ENCODE peak calls at places on chromosomes 11 and 22, in six cellular contexts. O is GM23338, V is PC-9, X is fibroblast of lung, D is A549, P is H9. I is an unnamed sample.

GRCh38 chr11:84468255-84468654 is 1158.9 kb downstream of the DLG2 start:
- DNase-seq in O (no peak), V (no peak), X (no peak), D (no peak), P (no peak), I (peak; percentile 77)

GRCh38 chr11:59216654-59217640 is 4.2 kb upstream of the MPEG1 start:
- DNase-seq in O (no peak), V (peak; percentile 67), X (peak; percentile 73), D (no peak), P (no peak), I (no peak)

GRCh38 chr11:26286472-26287066 is 45.4 kb upstream of the ANO3 start:
- DNase-seq in O (peak; percentile 67), V (no peak), X (peak; percentile 60), D (no peak), P (peak; percentile 43), I (peak; percentile 87)

GRCh38 chr11:63858628-63859550 is 20.0 kb downstream of the MARK2 start:
- DNase-seq in O (no peak), V (no peak), X (peak; percentile 90), D (no peak), P (no peak), I (no peak)

GRCh38 chr11:65711785-65712632 is at the start of gene KAT5:
- DNase-seq in O (peak; percentile 100), V (peak; percentile 96), X (peak; percentile 99), D (peak; percentile 93), P (peak; percentile 99), I (peak; percentile 99)

GRCh38 chr11:2761131-2762030 is 61.6 kb upstream of the KCNQ1OT1 start:
- DNase-seq in O (no peak), V (no peak), X (no peak), D (no peak), P (peak; percentile 17), I (no peak)

GRCh38 chr22:45905924-45906865 is 70.8 kb downstream of the WNT7B start:
- DNase-seq in O (no peak), V (no peak), X (peak; percentile 51), D (no peak), P (no peak), I (peak; percentile 67)

GRCh38 chr11:71199226-71199815 is 53.1 kb downstream of the SHANK2 start:
- DNase-seq in O (no peak), V (no peak), X (no peak), D (no peak), P (no peak), I (no peak)

GRCh38 chr11:8090756-8091155 is 9.7 kb downstream of the TUB start:
- DNase-seq in O (peak; percentile 95), V (no peak), X (peak; percentile 40), D (no peak), P (peak; percentile 80), I (peak; percentile 91)

GRCh38 chr11:128463386-128463829 is 124.0 kb downstream of the ETS1 start:
- DNase-seq in O (no peak), V (no peak), X (peak; percentile 68), D (no peak), P (no peak), I (no peak)

GRCh38 chr11:128476729-128477128 is 110.6 kb downstream of the ETS1 start:
- DNase-seq in O (no peak), V (no peak), X (no peak), D (no peak), P (no peak), I (no peak)

DNA sequence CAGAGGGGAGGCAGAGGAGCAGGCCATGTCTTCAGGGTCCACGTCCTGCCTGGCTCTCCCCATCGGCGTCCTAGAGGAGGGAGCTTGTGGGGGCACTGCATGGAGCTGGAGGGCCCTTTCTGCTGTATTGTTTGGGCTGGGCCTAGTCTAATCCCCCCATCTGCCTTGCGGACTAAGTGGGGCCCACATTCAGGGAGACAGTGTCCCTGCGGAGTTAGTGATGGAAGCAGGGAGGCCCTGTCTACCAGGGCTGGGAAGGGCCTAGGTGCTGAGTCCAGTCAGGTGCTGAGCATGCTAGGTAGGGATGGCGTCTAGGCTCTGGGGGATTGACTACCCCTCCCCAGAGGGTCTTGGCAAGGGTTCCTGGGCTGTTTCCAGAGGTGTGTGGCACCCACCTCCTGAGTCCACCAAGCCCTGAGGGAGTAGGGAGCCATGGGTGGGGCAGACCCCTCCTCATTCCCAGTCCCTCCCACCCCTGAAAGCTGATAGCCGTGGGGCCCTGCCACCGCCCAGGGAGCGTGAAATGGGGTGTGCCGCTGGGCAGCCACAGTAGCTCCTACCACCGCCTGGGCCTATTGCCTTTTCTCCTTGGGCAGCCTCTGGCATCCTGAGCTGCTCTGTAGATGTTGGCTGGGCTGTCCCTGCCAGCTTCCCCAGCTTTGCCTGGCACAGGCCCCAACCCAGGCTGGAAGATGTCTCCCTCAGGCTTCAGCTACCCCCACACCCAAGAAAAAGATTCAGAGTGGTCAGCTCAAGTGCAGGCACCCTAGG is 1.9 kb upstream of the POLD4 start:
- DNase-seq in O (no peak), V (no peak), X (no peak), D (peak; percentile 11), P (no peak), I (no peak)
- H3K4me1 ChIP-seq in O (peaks cover 9% of the 10 kb centered on the region), V (peaks cover 79% of the 10 kb centered on the region), X (peaks cover 45% of the 10 kb centered on the region), D (peaks cover 86% of the 10 kb centered on the region), P (no peaks in the 10 kb centered on the region), I (peaks cover 38% of the 10 kb centered on the region)

GRCh38 chr11:16902979-16903378 is 111.2 kb downstream of the PLEKHA7 start:
- DNase-seq in O (no peak), V (no peak), X (no peak), D (no peak), P (no peak), I (no peak)
- H3K4me2 ChIP-seq in O (no peak overlapping the region), V (peak overlapping the region; percentile 49), X (no peak overlapping the region), D (no peak overlapping the region), P (no peak overlapping the region), I (no peak overlapping the region)

GRCh38 chr22:20424937-20425587 is 12.6 kb downstream of the SCARF2 start:
- DNase-seq in O (peak; percentile 94), V (no peak), X (no peak), D (no peak), P (peak; percentile 96), I (peak; percentile 4)
- H3K4me1 ChIP-seq in O (peaks cover 2% of the 10 kb centered on the region), V (no peaks in the 10 kb centered on the region), X (peaks cover 14% of the 10 kb centered on the region), D (no peaks in the 10 kb centered on the region), P (no peaks in the 10 kb centered on the region), I (no peaks in the 10 kb centered on the region)

DNA sequence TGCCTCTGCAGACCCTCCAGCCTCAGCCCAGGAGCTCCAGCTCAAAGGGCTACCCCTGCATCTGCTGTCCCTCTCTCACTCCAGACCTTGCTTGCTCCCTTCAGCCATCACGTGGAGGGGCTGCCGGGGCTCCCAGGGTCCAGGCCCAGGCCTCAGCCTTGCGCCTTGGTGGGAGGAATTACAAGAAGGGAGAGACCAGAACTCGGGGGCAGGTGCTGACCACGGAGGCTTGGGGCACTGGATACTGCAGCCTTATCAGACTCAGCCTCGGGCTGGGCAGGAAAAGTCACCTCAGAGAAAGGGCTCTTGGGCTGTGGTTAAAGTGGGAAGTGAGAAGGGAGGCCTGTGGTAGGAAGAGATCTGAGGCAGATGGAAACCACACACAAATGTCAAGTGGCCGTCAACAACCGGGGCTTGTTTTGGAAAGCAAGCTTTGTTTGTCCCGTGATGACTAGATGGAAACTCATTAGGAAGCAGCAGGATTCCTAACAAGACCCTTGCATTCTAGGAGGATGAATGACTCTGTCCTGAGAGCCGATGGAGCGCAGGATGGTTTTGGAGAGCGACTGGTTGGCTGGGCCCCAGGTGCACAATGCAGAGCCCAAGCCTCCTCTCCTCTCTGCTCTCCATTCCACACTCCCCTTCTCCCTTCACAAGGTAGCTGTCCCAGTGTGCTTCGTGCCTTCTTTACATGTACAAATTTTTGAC is 1321.7 kb downstream of the TBC1D22A start:
- DNase-seq in O (no peak), V (no peak), X (no peak), D (no peak), P (no peak), I (peak; percentile 25)
- H3K4me2 ChIP-seq in O (no peak overlapping the region), V (no peak overlapping the region), X (no peak overlapping the region), D (no peak overlapping the region), P (no peak overlapping the region), I (peak overlapping the region; percentile 27)

GRCh38 chr11:73980001-73980960 is 2.4 kb downstream of the UCP2 start:
- DNase-seq in O (peak; percentile 30), V (peak; percentile 48), X (peak; percentile 17), D (no peak), P (peak; percentile 56), I (no peak)
- H3K4me1 ChIP-seq in O (peaks cover 32% of the 10 kb centered on the region), V (peaks cover 36% of the 10 kb centered on the region), X (peaks cover 3% of the 10 kb centered on the region), D (peaks cover 31% of the 10 kb centered on the region), P (no peaks in the 10 kb centered on the region), I (peaks cover 27% of the 10 kb centered on the region)

DNA sequence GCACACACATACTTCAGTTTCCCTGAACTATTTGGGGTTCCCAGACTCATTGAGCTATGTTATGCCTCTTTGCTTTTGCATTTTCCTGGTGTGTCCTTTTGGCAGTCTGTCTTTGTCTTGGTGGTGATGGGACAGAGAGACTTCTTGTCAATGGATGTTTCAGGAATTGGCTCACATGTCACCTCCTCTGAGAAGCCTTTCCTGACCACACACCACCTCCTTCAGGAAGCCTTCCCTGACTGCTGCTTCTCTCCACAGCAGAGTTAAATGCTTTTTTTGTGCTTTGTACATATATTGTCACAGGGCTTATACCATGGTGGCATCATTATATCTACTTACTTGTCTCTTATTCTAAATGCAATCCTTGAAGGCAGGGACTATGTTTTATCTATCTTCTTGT is 28.5 kb upstream of the ELF5 start:
- DNase-seq in O (no peak), V (no peak), X (no peak), D (no peak), P (no peak), I (no peak)
- H3K4me2 ChIP-seq in O (no peak overlapping the region), V (no peak overlapping the region), X (no peak overlapping the region), D (no peak overlapping the region), P (no peak overlapping the region), I (no peak overlapping the region)

DNA sequence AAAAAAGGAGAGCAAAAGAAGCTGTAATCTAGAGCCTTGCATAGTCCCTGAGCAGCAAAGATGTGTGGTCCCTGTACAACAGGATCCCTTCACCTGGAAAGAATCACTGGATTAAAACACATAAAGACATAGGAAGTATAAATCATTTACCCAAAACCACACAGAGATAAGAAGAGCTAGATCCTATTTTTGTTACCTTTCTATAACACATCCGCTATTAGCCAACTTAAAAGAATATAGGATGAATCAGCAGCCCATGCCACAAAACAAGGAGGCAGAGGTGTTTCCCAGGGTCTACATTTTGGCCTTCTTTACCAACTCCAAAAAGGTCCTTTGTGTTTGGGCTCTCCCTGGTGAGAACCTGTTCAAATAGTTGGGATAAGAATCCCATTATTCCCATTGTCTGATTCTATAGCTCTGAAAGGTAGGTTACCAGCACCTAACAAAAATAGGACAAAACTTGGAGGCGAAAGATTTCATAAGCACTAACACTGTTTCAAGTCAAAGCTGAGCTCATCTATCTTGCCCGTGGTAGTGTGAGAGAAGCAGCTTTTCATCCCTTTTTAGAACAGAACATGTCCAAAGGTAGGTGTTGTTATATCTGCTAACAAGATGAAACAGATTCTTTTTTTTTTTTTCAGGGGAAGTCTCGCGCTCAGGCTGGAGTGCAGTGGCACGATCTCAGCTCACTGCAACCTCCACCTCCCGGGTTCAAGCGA is 26.8 kb downstream of the PAK1 start:
- DNase-seq in O (no peak), V (no peak), X (no peak), D (no peak), P (no peak), I (no peak)
- H3K4me1 ChIP-seq in O (peaks cover 57% of the 10 kb centered on the region), V (no peaks in the 10 kb centered on the region), X (no peaks in the 10 kb centered on the region), D (no peaks in the 10 kb centered on the region), P (peaks cover 9% of the 10 kb centered on the region), I (peaks cover 20% of the 10 kb centered on the region)